ENCODE peak calls at places on chromosomes 4 and X, in six cellular contexts. One of them, this sample, is unnamed.

GRCh38 chr4:73450398-73451004 is 14.5 kb downstream of the AFP start:
- DNase-seq in right lobe of liver: no peak
- DNase-seq in ovary: peak; percentile 52
- DNase-seq in testis: no peak
- DNase-seq in PC-3: peak; percentile 77
- DNase-seq in AG09309: peak; percentile 63
- DNase-seq in this sample: peak; percentile 32

GRCh38 chr4:88003261-88003660 is 4.2 kb upstream of the PKD2 start:
- DNase-seq in right lobe of liver: no peak
- DNase-seq in ovary: no peak
- DNase-seq in testis: no peak
- DNase-seq in PC-3: no peak
- DNase-seq in AG09309: no peak
- DNase-seq in this sample: peak; percentile 68

GRCh38 chr4:113882668-113883067 is 96.8 kb downstream of the ARSJ start:
- DNase-seq in right lobe of liver: no peak
- DNase-seq in ovary: no peak
- DNase-seq in testis: no peak
- DNase-seq in PC-3: peak; percentile 5
- DNase-seq in AG09309: no peak
- DNase-seq in this sample: peak; percentile 13

GRCh38 chrX:154445776-154446175 is 1.8 kb downstream of the FAM50A start:
- DNase-seq in right lobe of liver: no peak
- DNase-seq in ovary: no peak
- DNase-seq in testis: no peak
- DNase-seq in PC-3: no peak
- DNase-seq in AG09309: no peak
- DNase-seq in this sample: no peak

GRCh38 chrX:10041383-10041782 is 74.2 kb downstream of the CLDN34 start:
- DNase-seq in right lobe of liver: no peak
- DNase-seq in ovary: no peak
- DNase-seq in testis: no peak
- DNase-seq in PC-3: no peak
- DNase-seq in AG09309: peak; percentile 32
- DNase-seq in this sample: no peak

GRCh38 chrX:111095974-111096870 is at the start of gene PAK3:
- DNase-seq in right lobe of liver: no peak
- DNase-seq in ovary: peak; percentile 66
- DNase-seq in testis: peak; percentile 73
- DNase-seq in PC-3: peak; percentile 65
- DNase-seq in AG09309: no peak
- DNase-seq in this sample: no peak

GRCh38 chr4:74330295-74330750 is 22.1 kb downstream of the EPGN start:
- DNase-seq in right lobe of liver: no peak
- DNase-seq in ovary: no peak
- DNase-seq in testis: no peak
- DNase-seq in PC-3: no peak
- DNase-seq in AG09309: no peak
- DNase-seq in this sample: no peak

GRCh38 chr4:4631150-4631549 is 89.3 kb upstream of the STX18 start:
- DNase-seq in right lobe of liver: no peak
- DNase-seq in ovary: no peak
- DNase-seq in testis: no peak
- DNase-seq in PC-3: no peak
- DNase-seq in AG09309: no peak
- DNase-seq in this sample: no peak

GRCh38 chr4:113593400-113594230 is 167.9 kb downstream of the CAMK2D start:
- DNase-seq in right lobe of liver: no peak
- DNase-seq in ovary: no peak
- DNase-seq in testis: no peak
- DNase-seq in PC-3: no peak
- DNase-seq in AG09309: no peak
- DNase-seq in this sample: no peak

GRCh38 chr4:4637710-4638109 is 95.9 kb upstream of the STX18 start:
- DNase-seq in right lobe of liver: no peak
- DNase-seq in ovary: no peak
- DNase-seq in testis: no peak
- DNase-seq in PC-3: peak; percentile 39
- DNase-seq in AG09309: no peak
- DNase-seq in this sample: no peak

GRCh38 chr4:55397024-55397520 is 1.3 kb downstream of the TMEM165 start:
- DNase-seq in right lobe of liver: no peak
- DNase-seq in ovary: peak; percentile 46
- DNase-seq in testis: peak; percentile 40
- DNase-seq in PC-3: peak; percentile 31
- DNase-seq in AG09309: no peak
- DNase-seq in this sample: no peak

GRCh38 chr4:55398966-55399365 is 3.2 kb downstream of the TMEM165 start:
- DNase-seq in right lobe of liver: no peak
- DNase-seq in ovary: no peak
- DNase-seq in testis: no peak
- DNase-seq in PC-3: no peak
- DNase-seq in AG09309: no peak
- DNase-seq in this sample: no peak

GRCh38 chr4:55397521-55398321 is 2.0 kb downstream of the TMEM165 start:
- DNase-seq in right lobe of liver: no peak
- DNase-seq in ovary: no peak
- DNase-seq in testis: no peak
- DNase-seq in PC-3: peak; percentile 37
- DNase-seq in AG09309: peak; percentile 61
- DNase-seq in this sample: peak; percentile 35

GRCh38 chr4:55399581-55399980 is 3.8 kb downstream of the TMEM165 start:
- DNase-seq in right lobe of liver: no peak
- DNase-seq in ovary: no peak
- DNase-seq in testis: no peak
- DNase-seq in PC-3: no peak
- DNase-seq in AG09309: no peak
- DNase-seq in this sample: no peak

DNA sequence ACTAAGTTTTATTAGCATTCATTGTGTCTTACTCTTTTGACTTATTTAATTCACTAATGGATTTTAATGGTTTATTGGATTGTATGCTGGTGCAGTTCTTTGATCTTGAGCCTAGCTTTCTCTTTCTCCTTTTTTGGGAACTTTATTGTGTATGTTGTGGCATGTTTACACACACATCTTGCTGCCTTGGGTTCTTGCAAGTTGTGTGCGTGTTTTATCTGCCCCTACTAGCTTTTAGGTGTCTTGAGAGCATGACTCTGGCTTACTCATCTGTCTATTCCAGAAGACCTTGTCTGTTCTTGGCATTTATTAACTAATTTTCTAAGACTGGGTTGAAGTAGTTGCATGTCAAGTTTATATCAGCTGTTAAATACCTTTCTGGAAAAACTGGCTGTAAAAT is 2.7 kb downstream of the TMEM165 start:
- DNase-seq in right lobe of liver: no peak
- DNase-seq in ovary: no peak
- DNase-seq in testis: no peak
- DNase-seq in PC-3: peak; percentile 74
- DNase-seq in AG09309: no peak
- DNase-seq in this sample: peak; percentile 52
- H3K4me3 ChIP-seq in right lobe of liver: no peak overlapping the region
- H3K4me3 ChIP-seq in ovary: peak overlapping the region; percentile 85
- H3K4me3 ChIP-seq in testis: no peak overlapping the region
- H3K4me3 ChIP-seq in PC-3: peak overlapping the region; percentile 72
- H3K4me3 ChIP-seq in AG09309: peak overlapping the region; percentile 59
- H3K4me3 ChIP-seq in this sample: peak overlapping the region; percentile 53

DNA sequence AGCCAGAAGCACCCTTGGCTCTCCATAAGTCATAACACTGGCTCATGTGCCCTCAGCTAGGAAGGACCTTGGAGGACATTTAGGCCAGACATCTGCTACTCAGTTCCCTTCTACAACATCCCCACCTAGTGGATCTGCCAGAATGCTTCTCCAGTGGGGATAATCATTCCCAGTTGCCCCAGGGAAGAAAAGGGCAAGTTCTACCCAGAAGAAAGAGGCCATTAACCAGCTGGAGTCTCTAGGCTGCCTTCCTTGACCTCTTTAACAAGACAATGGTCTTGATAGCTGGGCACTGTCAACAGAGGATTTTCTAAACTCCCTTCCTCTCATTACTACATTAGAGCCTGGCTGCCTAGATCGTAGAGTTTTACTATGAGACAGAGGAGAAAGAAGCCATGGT is 42.0 kb downstream of the LGI2 start:
- DNase-seq in right lobe of liver: no peak
- DNase-seq in ovary: no peak
- DNase-seq in testis: peak; percentile 23
- DNase-seq in PC-3: peak; percentile 65
- DNase-seq in AG09309: peak; percentile 18
- DNase-seq in this sample: no peak
- TF ChIP-seq CTCF in right lobe of liver: peak; percentile 40
- TF ChIP-seq CTCF in ovary: no peak
- TF ChIP-seq CTCF in testis: no peak
- TF ChIP-seq CTCF in PC-3: peak; percentile 66
- TF ChIP-seq CTCF in AG09309: peak; percentile 71
- TF ChIP-seq CTCF in this sample: peak; percentile 69

DNA sequence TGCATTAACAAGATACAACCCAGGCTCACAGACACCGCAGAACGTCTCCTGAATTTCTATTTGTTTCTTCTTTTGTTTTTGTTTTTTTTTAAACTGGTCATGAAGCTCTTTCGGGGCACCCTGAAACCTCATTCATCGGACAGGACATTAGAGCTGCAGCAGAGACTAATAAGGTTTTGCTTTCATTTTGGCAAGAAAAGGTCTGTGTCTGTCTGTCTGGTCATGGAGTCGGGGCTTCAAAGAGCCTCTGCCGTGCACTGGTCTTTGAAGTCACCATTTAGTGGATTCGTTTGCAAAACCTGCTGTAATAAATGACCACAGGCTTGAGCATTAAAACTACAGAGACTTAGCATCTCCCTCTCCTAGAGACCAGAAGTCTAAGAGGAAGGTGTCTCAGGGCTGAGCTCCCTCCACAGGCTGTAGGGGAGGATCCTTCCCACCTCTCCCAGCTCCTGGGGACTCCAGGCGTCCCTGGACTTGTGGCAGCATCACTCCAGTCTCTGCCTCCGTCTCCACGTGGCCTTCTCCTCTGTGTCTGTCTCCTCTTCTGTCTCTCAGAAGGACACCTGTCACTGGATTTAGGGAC is 247.5 kb downstream of the CRLF2 start:
- DNase-seq in right lobe of liver: no peak
- DNase-seq in ovary: no peak
- DNase-seq in testis: no peak
- DNase-seq in PC-3: no peak
- DNase-seq in AG09309: no peak
- DNase-seq in this sample: no peak
- H3K4me3 ChIP-seq in right lobe of liver: no peak overlapping the region
- H3K4me3 ChIP-seq in ovary: no peak overlapping the region
- H3K4me3 ChIP-seq in testis: no peak overlapping the region
- H3K4me3 ChIP-seq in PC-3: no peak overlapping the region
- H3K4me3 ChIP-seq in AG09309: no peak overlapping the region
- H3K4me3 ChIP-seq in this sample: peak overlapping the region; percentile 17

DNA sequence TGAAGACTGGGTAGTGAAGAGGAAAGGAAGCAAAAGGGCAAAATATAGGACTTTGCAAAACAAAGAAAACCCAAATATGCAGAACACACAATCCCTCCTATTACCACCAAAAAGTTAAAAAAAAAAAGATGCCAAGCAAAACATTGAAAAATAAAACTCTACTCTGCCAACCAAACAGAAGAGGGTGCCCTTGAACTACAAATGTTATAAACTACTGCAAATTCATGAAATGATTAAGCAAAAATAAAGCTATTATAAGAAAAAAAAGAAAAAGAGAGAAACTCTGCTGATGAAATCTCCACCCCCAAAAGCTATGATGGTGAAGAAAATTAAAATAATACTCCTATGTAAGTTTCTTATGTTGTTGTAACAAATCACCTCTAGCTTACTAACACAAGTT is 168.5 kb upstream of the STK26 start:
- DNase-seq in right lobe of liver: no peak
- DNase-seq in ovary: no peak
- DNase-seq in testis: no peak
- DNase-seq in PC-3: peak; percentile 34
- DNase-seq in AG09309: no peak
- DNase-seq in this sample: no peak
- TF ChIP-seq CTCF in right lobe of liver: peak; percentile 14
- TF ChIP-seq CTCF in ovary: no peak
- TF ChIP-seq CTCF in testis: no peak
- TF ChIP-seq CTCF in PC-3: peak; percentile 60
- TF ChIP-seq CTCF in AG09309: peak; percentile 7
- TF ChIP-seq CTCF in this sample: no peak

GRCh38 chr4:153489856-153490558 is 23.8 kb downstream of the TMEM131L start:
- DNase-seq in right lobe of liver: no peak
- DNase-seq in ovary: no peak
- DNase-seq in testis: no peak
- DNase-seq in PC-3: peak; percentile 44
- DNase-seq in AG09309: no peak
- DNase-seq in this sample: no peak

GRCh38 chr4:153490985-153491483 is 24.9 kb downstream of the TMEM131L start:
- DNase-seq in right lobe of liver: no peak
- DNase-seq in ovary: no peak
- DNase-seq in testis: no peak
- DNase-seq in PC-3: no peak
- DNase-seq in AG09309: no peak
- DNase-seq in this sample: no peak

GRCh38 chr4:153486281-153487151 is 20.4 kb downstream of the TMEM131L start:
- DNase-seq in right lobe of liver: no peak
- DNase-seq in ovary: no peak
- DNase-seq in testis: no peak
- DNase-seq in PC-3: peak; percentile 93
- DNase-seq in AG09309: peak; percentile 63
- DNase-seq in this sample: peak; percentile 57

GRCh38 chr4:153488006-153488718 is 22.0 kb downstream of the TMEM131L start:
- DNase-seq in right lobe of liver: no peak
- DNase-seq in ovary: no peak
- DNase-seq in testis: no peak
- DNase-seq in PC-3: no peak
- DNase-seq in AG09309: no peak
- DNase-seq in this sample: no peak

GRCh38 chr4:153488719-153489384 is 22.7 kb downstream of the TMEM131L start:
- DNase-seq in right lobe of liver: no peak
- DNase-seq in ovary: no peak
- DNase-seq in testis: no peak
- DNase-seq in PC-3: no peak
- DNase-seq in AG09309: no peak
- DNase-seq in this sample: no peak
- H3K4me3 ChIP-seq in right lobe of liver: no peak overlapping the region
- H3K4me3 ChIP-seq in ovary: no peak overlapping the region
- H3K4me3 ChIP-seq in testis: no peak overlapping the region
- H3K4me3 ChIP-seq in PC-3: no peak overlapping the region
- H3K4me3 ChIP-seq in AG09309: no peak overlapping the region
- H3K4me3 ChIP-seq in this sample: no peak overlapping the region

GRCh38 chr4:7212101-7212674 is 19.9 kb downstream of the SORCS2 start:
- DNase-seq in right lobe of liver: no peak
- DNase-seq in ovary: no peak
- DNase-seq in testis: no peak
- DNase-seq in PC-3: no peak
- DNase-seq in AG09309: no peak
- DNase-seq in this sample: no peak
- TF ChIP-seq CTCF in right lobe of liver: no peak
- TF ChIP-seq CTCF in ovary: no peak
- TF ChIP-seq CTCF in testis: no peak
- TF ChIP-seq CTCF in PC-3: no peak
- TF ChIP-seq CTCF in AG09309: no peak
- TF ChIP-seq CTCF in this sample: no peak